ENCODE peak calls at places on chromosomes 3 and 15, in six cellular contexts. H is IMR-90, L is heart right ventricle, S is uterus, I is fibroblast of lung, V is H9. P is an unnamed sample.

GRCh38 chr3:6791161-6791560 is 69.8 kb upstream of the GRM7 start:
- DNase-seq in H (no peak), L (no peak), S (no peak), I (peak; percentile 34), V (no peak), P (no peak)

GRCh38 chr3:55286695-55287094 is 200.4 kb downstream of the WNT5A start:
- DNase-seq in H (no peak), L (no peak), S (no peak), I (no peak), V (no peak), P (no peak)

GRCh38 chr15:45177285-45177684 is 10.5 kb downstream of the SHF start:
- DNase-seq in H (no peak), L (no peak), S (no peak), I (no peak), V (no peak), P (no peak)

GRCh38 chr15:92809880-92810361 is 90.2 kb upstream of the CHD2 start:
- DNase-seq in H (peak; percentile 68), L (peak; percentile 46), S (peak; percentile 53), I (peak; percentile 67), V (no peak), P (peak; percentile 57)

GRCh38 chr3:134933997-134934396 is 138.9 kb downstream of the EPHB1 start:
- DNase-seq in H (no peak), L (no peak), S (no peak), I (no peak), V (no peak), P (no peak)

GRCh38 chr3:66763294-66763693 is 234.8 kb upstream of the KBTBD8 start:
- DNase-seq in H (peak; percentile 90), L (no peak), S (peak; percentile 22), I (peak; percentile 6), V (no peak), P (no peak)

GRCh38 chr3:4739289-4740236 is 239.7 kb upstream of the BHLHE40 start:
- DNase-seq in H (no peak), L (no peak), S (no peak), I (no peak), V (no peak), P (no peak)

GRCh38 chr3:180983136-180983535 is 6.4 kb downstream of the DNAJC19 start:
- DNase-seq in H (no peak), L (no peak), S (no peak), I (no peak), V (no peak), P (no peak)

GRCh38 chr3:126485956-126486884 is 10.5 kb upstream of the ZXDC start:
- DNase-seq in H (no peak), L (peak; percentile 14), S (no peak), I (no peak), V (no peak), P (no peak)

GRCh38 chr3:109930592-109930991 is 593.2 kb upstream of the DPPA4 start:
- DNase-seq in H (no peak), L (no peak), S (no peak), I (peak; percentile 31), V (no peak), P (no peak)

GRCh38 chr3:138355071-138355470 is 6.7 kb downstream of the MRAS start:
- DNase-seq in H (no peak), L (no peak), S (no peak), I (no peak), V (no peak), P (no peak)

GRCh38 chr3:77530870-77531269 is 491.0 kb downstream of the ROBO2 start:
- DNase-seq in H (peak; percentile 29), L (no peak), S (no peak), I (peak; percentile 3), V (no peak), P (no peak)

GRCh38 chr3:8524656-8525399 is 23.2 kb downstream of the LMCD1 start:
- DNase-seq in H (no peak), L (no peak), S (no peak), I (no peak), V (no peak), P (no peak)

GRCh38 chr3:46087871-46088270 is 60.6 kb upstream of the XCR1 start:
- DNase-seq in H (peak; percentile 41), L (no peak), S (no peak), I (peak; percentile 22), V (no peak), P (no peak)

GRCh38 chr3:159764211-159765024 is 224.2 kb upstream of the IL12A start:
- DNase-seq in H (peak; percentile 76), L (peak; percentile 67), S (no peak), I (peak; percentile 77), V (no peak), P (peak; percentile 30)

GRCh38 chr15:100429116-100429728 is 87.4 kb upstream of the ADAMTS17 start:
- DNase-seq in H (no peak), L (no peak), S (no peak), I (no peak), V (no peak), P (peak; percentile 36)

GRCh38 chr3:67848299-67848698 is 193.9 kb upstream of the SUCLG2 start:
- DNase-seq in H (no peak), L (no peak), S (no peak), I (no peak), V (no peak), P (no peak)

GRCh38 chr3:32975891-32976290 is 24.4 kb downstream of the CCR4 start:
- DNase-seq in H (no peak), L (no peak), S (no peak), I (no peak), V (no peak), P (no peak)

GRCh38 chr3:196240424-196240823 is 24.1 kb downstream of the SLC51A start:
- DNase-seq in H (no peak), L (no peak), S (no peak), I (no peak), V (no peak), P (no peak)

GRCh38 chr3:196235452-196236122 is 19.3 kb downstream of the SLC51A start:
- DNase-seq in H (no peak), L (no peak), S (no peak), I (no peak), V (no peak), P (no peak)

GRCh38 chr3:196238612-196239190 is 22.4 kb downstream of the SLC51A start:
- DNase-seq in H (peak; percentile 78), L (no peak), S (no peak), I (peak; percentile 6), V (no peak), P (no peak)

GRCh38 chr3:196236169-196236568 is 19.8 kb downstream of the SLC51A start:
- DNase-seq in H (no peak), L (no peak), S (no peak), I (no peak), V (no peak), P (no peak)

GRCh38 chr3:196237203-196237602 is 20.9 kb downstream of the SLC51A start:
- DNase-seq in H (no peak), L (no peak), S (no peak), I (no peak), V (no peak), P (no peak)
- H3K27ac ChIP-seq in H (no peak overlapping the region), L (no peak overlapping the region), S (no peak overlapping the region), I (no peak overlapping the region), V (no peak overlapping the region), P (no peak overlapping the region)

GRCh38 chr15:41489641-41490040 is 4.0 kb upstream of the ITPKA start:
- DNase-seq in H (no peak), L (no peak), S (no peak), I (no peak), V (no peak), P (no peak)

GRCh38 chr15:41491889-41492288 is 1.8 kb upstream of the ITPKA start:
- DNase-seq in H (no peak), L (no peak), S (no peak), I (no peak), V (no peak), P (no peak)

GRCh38 chr15:41487802-41488201 is 5.9 kb upstream of the ITPKA start:
- DNase-seq in H (peak; percentile 21), L (no peak), S (no peak), I (peak; percentile 35), V (no peak), P (no peak)

GRCh38 chr15:41492597-41493204 is 973 bp upstream of the ITPKA start:
- DNase-seq in H (no peak), L (no peak), S (no peak), I (no peak), V (no peak), P (no peak)

DNA sequence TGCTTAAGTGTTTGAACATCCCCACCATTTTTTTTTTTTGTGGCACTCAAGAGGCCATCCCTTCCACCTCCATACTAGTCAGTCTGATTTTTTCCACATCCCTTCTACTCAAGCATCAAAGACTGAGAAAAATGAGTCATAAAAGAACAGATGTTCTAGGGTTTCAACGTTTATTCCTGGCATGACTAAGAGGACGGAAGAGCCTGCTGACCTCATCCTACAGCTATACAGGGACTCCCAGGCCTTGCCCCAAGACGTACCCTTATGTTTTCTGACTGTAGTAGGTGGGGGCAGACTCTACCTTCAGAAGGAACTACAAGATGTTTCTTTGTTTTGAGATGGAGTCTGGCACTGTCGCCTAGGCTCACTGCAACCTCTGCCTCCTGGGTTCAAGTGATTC is 3.3 kb upstream of the ITPKA start:
- DNase-seq in H (peak; percentile 99), L (no peak), S (no peak), I (peak; percentile 98), V (no peak), P (no peak)
- H3K27me3 ChIP-seq in H (peaks cover 9% of the 10 kb centered on the region), L (peaks cover 7% of the 10 kb centered on the region), S (peaks cover 17% of the 10 kb centered on the region), I (no peaks in the 10 kb centered on the region), V (peaks cover 33% of the 10 kb centered on the region), P (no peaks in the 10 kb centered on the region)

GRCh38 chr3:187066228-187066995 is 72.9 kb downstream of the RPL39L start:
- DNase-seq in H (peak; percentile 11), L (peak; percentile 34), S (no peak), I (peak; percentile 26), V (peak; percentile 85), P (peak; percentile 12)
- H3K27ac ChIP-seq in H (no peak overlapping the region), L (no peak overlapping the region), S (no peak overlapping the region), I (no peak overlapping the region), V (no peak overlapping the region), P (no peak overlapping the region)

GRCh38 chr3:120850326-120851295 is 57.4 kb upstream of the STXBP5L start:
- DNase-seq in H (no peak), L (no peak), S (no peak), I (peak; percentile 60), V (no peak), P (no peak)
- H3K27me3 ChIP-seq in H (no peaks in the 10 kb centered on the region), L (no peaks in the 10 kb centered on the region), S (no peaks in the 10 kb centered on the region), I (no peaks in the 10 kb centered on the region), V (no peaks in the 10 kb centered on the region), P (no peaks in the 10 kb centered on the region)

DNA sequence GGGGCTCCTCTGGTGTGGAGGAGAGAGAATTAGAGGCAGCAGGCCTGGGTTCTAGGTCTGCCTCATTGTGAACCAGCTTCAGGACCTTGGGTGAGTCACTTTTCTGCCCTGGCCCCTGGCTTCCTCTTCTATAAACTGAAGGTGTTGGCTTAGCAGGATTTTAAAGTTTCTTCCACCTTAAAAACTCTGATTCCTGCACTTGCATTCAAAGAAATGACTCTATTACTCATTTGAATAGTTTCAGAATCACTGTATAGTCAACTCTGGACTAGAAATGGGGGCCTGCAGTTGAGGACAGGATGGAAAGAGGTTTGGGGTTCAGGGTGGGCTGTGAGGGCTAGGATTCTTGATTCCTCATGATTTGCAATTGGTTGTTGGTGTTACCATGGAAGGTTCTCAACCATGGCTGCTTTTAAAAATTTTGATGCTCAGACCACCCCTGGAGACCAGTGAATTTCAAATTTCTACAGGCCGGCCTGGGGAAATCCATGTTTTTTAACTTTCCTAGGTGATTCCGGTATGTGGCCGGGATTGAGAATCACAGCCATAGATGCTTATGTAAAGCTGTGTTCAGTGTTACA is 19.9 kb downstream of the SMAD3 start:
- DNase-seq in H (no peak), L (no peak), S (no peak), I (no peak), V (no peak), P (no peak)
- H3K27ac ChIP-seq in H (peak overlapping the region; percentile 53), L (no peak overlapping the region), S (peak overlapping the region; percentile 70), I (peak overlapping the region; percentile 50), V (no peak overlapping the region), P (peak overlapping the region; percentile 13)

P was measured in body of pancreas.